ENCODE peak calls at places on chromosomes 2 and 18, in seven cellular contexts. One of them, this sample, is unnamed.
A peak's percentile ranks its signal among the peaks of the same experiment; 100 is the strongest.

GRCh38 chr2:127094509-127095366 is 12.2 kb downstream of the BIN1 start:
- DNase-seq in mesenchymal stem cell: peak; percentile 30
- DNase-seq in aorta: peak; percentile 62
- DNase-seq in GM12878: no peak
- DNase-seq in left ventricle myocardium inferior: no peak
- DNase-seq in lower lobe of right lung: peak; percentile 64
- DNase-seq in IMR-90: peak; percentile 33
- DNase-seq in this sample: peak; percentile 81

GRCh38 chr2:201890447-201890846 is 84.1 kb downstream of the CDK15 start:
- DNase-seq in mesenchymal stem cell: peak; percentile 50
- DNase-seq in aorta: no peak
- DNase-seq in GM12878: no peak
- DNase-seq in left ventricle myocardium inferior: no peak
- DNase-seq in lower lobe of right lung: no peak
- DNase-seq in IMR-90: peak; percentile 62
- DNase-seq in this sample: no peak

GRCh38 chr2:215356948-215357461 is 45.1 kb downstream of the ATIC start:
- DNase-seq in mesenchymal stem cell: no peak
- DNase-seq in aorta: no peak
- DNase-seq in GM12878: no peak
- DNase-seq in left ventricle myocardium inferior: no peak
- DNase-seq in lower lobe of right lung: no peak
- DNase-seq in IMR-90: peak; percentile 65
- DNase-seq in this sample: no peak

GRCh38 chr2:101277111-101277510 is 24.4 kb downstream of the CNOT11 start:
- DNase-seq in mesenchymal stem cell: no peak
- DNase-seq in aorta: no peak
- DNase-seq in GM12878: no peak
- DNase-seq in left ventricle myocardium inferior: no peak
- DNase-seq in lower lobe of right lung: peak; percentile 62
- DNase-seq in IMR-90: peak; percentile 49
- DNase-seq in this sample: no peak

GRCh38 chr2:231065966-231066365 is 9.3 kb downstream of the PSMD1 start:
- DNase-seq in mesenchymal stem cell: no peak
- DNase-seq in aorta: no peak
- DNase-seq in GM12878: no peak
- DNase-seq in left ventricle myocardium inferior: no peak
- DNase-seq in lower lobe of right lung: no peak
- DNase-seq in IMR-90: no peak
- DNase-seq in this sample: no peak

GRCh38 chr2:134736167-134736885 is 17.5 kb upstream of the TMEM163 start:
- DNase-seq in mesenchymal stem cell: peak; percentile 53
- DNase-seq in aorta: no peak
- DNase-seq in GM12878: no peak
- DNase-seq in left ventricle myocardium inferior: no peak
- DNase-seq in lower lobe of right lung: no peak
- DNase-seq in IMR-90: peak; percentile 50
- DNase-seq in this sample: no peak

GRCh38 chr18:3455938-3456685 is 6.1 kb downstream of the TGIF1 start:
- DNase-seq in mesenchymal stem cell: peak; percentile 82
- DNase-seq in aorta: no peak
- DNase-seq in GM12878: no peak
- DNase-seq in left ventricle myocardium inferior: no peak
- DNase-seq in lower lobe of right lung: no peak
- DNase-seq in IMR-90: peak; percentile 54
- DNase-seq in this sample: no peak

GRCh38 chr2:138071720-138072719 is 107.7 kb downstream of the HNMT start:
- DNase-seq in mesenchymal stem cell: peak; percentile 82
- DNase-seq in aorta: no peak
- DNase-seq in GM12878: no peak
- DNase-seq in left ventricle myocardium inferior: no peak
- DNase-seq in lower lobe of right lung: no peak
- DNase-seq in IMR-90: peak; percentile 43
- DNase-seq in this sample: no peak

GRCh38 chr18:59927246-59927825 is 27.5 kb downstream of the PMAIP1 start:
- DNase-seq in mesenchymal stem cell: no peak
- DNase-seq in aorta: no peak
- DNase-seq in GM12878: peak; percentile 98
- DNase-seq in left ventricle myocardium inferior: no peak
- DNase-seq in lower lobe of right lung: no peak
- DNase-seq in IMR-90: peak; percentile 66
- DNase-seq in this sample: no peak

GRCh38 chr2:109525836-109526235 is 87.9 kb downstream of the SEPTIN10 start:
- DNase-seq in mesenchymal stem cell: no peak
- DNase-seq in aorta: no peak
- DNase-seq in GM12878: no peak
- DNase-seq in left ventricle myocardium inferior: no peak
- DNase-seq in lower lobe of right lung: no peak
- DNase-seq in IMR-90: no peak
- DNase-seq in this sample: peak; percentile 16

GRCh38 chr2:240818543-240819403 is 1.2 kb downstream of the KIF1A start:
- DNase-seq in mesenchymal stem cell: no peak
- DNase-seq in aorta: no peak
- DNase-seq in GM12878: no peak
- DNase-seq in left ventricle myocardium inferior: peak; percentile 10
- DNase-seq in lower lobe of right lung: no peak
- DNase-seq in IMR-90: no peak
- DNase-seq in this sample: peak; percentile 92

GRCh38 chr18:33116376-33116775 is 324.1 kb downstream of the CCDC178 start:
- DNase-seq in mesenchymal stem cell: no peak
- DNase-seq in aorta: no peak
- DNase-seq in GM12878: no peak
- DNase-seq in left ventricle myocardium inferior: peak; percentile 7
- DNase-seq in lower lobe of right lung: peak; percentile 30
- DNase-seq in IMR-90: no peak
- DNase-seq in this sample: no peak

GRCh38 chr2:98586466-98587140 is 21.7 kb downstream of the COA5 start:
- DNase-seq in mesenchymal stem cell: no peak
- DNase-seq in aorta: no peak
- DNase-seq in GM12878: no peak
- DNase-seq in left ventricle myocardium inferior: no peak
- DNase-seq in lower lobe of right lung: no peak
- DNase-seq in IMR-90: no peak
- DNase-seq in this sample: no peak

GRCh38 chr18:48951448-48952286 is 902 bp upstream of the SMAD7 start:
- DNase-seq in mesenchymal stem cell: peak; percentile 94
- DNase-seq in aorta: peak; percentile 94
- DNase-seq in GM12878: no peak
- DNase-seq in left ventricle myocardium inferior: peak; percentile 88
- DNase-seq in lower lobe of right lung: peak; percentile 95
- DNase-seq in IMR-90: peak; percentile 86
- DNase-seq in this sample: peak; percentile 94

GRCh38 chr2:123771928-123772632 is 253.0 kb upstream of the CNTNAP5 start:
- DNase-seq in mesenchymal stem cell: peak; percentile 22
- DNase-seq in aorta: no peak
- DNase-seq in GM12878: no peak
- DNase-seq in left ventricle myocardium inferior: no peak
- DNase-seq in lower lobe of right lung: no peak
- DNase-seq in IMR-90: no peak
- DNase-seq in this sample: no peak

GRCh38 chr2:199261221-199261620 is 196.5 kb downstream of the SATB2 start:
- DNase-seq in mesenchymal stem cell: no peak
- DNase-seq in aorta: no peak
- DNase-seq in GM12878: no peak
- DNase-seq in left ventricle myocardium inferior: no peak
- DNase-seq in lower lobe of right lung: no peak
- DNase-seq in IMR-90: peak; percentile 47
- DNase-seq in this sample: no peak

GRCh38 chr2:173441222-173441621 is 86.5 kb downstream of the CDCA7 start:
- DNase-seq in mesenchymal stem cell: no peak
- DNase-seq in aorta: no peak
- DNase-seq in GM12878: no peak
- DNase-seq in left ventricle myocardium inferior: no peak
- DNase-seq in lower lobe of right lung: no peak
- DNase-seq in IMR-90: peak; percentile 17
- DNase-seq in this sample: no peak

GRCh38 chr2:191327484-191327883 is 82.3 kb downstream of the MYO1B start:
- DNase-seq in mesenchymal stem cell: no peak
- DNase-seq in aorta: no peak
- DNase-seq in GM12878: no peak
- DNase-seq in left ventricle myocardium inferior: no peak
- DNase-seq in lower lobe of right lung: no peak
- DNase-seq in IMR-90: no peak
- DNase-seq in this sample: no peak

GRCh38 chr2:64524604-64525322 is 635 bp downstream of the AFTPH start:
- DNase-seq in mesenchymal stem cell: peak; percentile 54
- DNase-seq in aorta: peak; percentile 59
- DNase-seq in GM12878: no peak
- DNase-seq in left ventricle myocardium inferior: no peak
- DNase-seq in lower lobe of right lung: no peak
- DNase-seq in IMR-90: peak; percentile 7
- DNase-seq in this sample: peak; percentile 75

GRCh38 chr2:118310878-118311442 is 222.7 kb downstream of the INSIG2 start:
- DNase-seq in mesenchymal stem cell: no peak
- DNase-seq in aorta: no peak
- DNase-seq in GM12878: no peak
- DNase-seq in left ventricle myocardium inferior: no peak
- DNase-seq in lower lobe of right lung: no peak
- DNase-seq in IMR-90: no peak
- DNase-seq in this sample: peak; percentile 77

GRCh38 chr2:9385841-9386240 is 37.5 kb downstream of the ITGB1BP1 start:
- DNase-seq in mesenchymal stem cell: no peak
- DNase-seq in aorta: no peak
- DNase-seq in GM12878: no peak
- DNase-seq in left ventricle myocardium inferior: no peak
- DNase-seq in lower lobe of right lung: no peak
- DNase-seq in IMR-90: no peak
- DNase-seq in this sample: no peak

GRCh38 chr2:219056176-219056895 is 4.4 kb downstream of the IHH start:
- DNase-seq in mesenchymal stem cell: no peak
- DNase-seq in aorta: no peak
- DNase-seq in GM12878: no peak
- DNase-seq in left ventricle myocardium inferior: no peak
- DNase-seq in lower lobe of right lung: no peak
- DNase-seq in IMR-90: no peak
- DNase-seq in this sample: no peak

GRCh38 chr2:219059375-219059724 is 1.4 kb downstream of the IHH start:
- DNase-seq in mesenchymal stem cell: no peak
- DNase-seq in aorta: no peak
- DNase-seq in GM12878: no peak
- DNase-seq in left ventricle myocardium inferior: no peak
- DNase-seq in lower lobe of right lung: no peak
- DNase-seq in IMR-90: no peak
- DNase-seq in this sample: no peak

GRCh38 chr2:219058541-219059374 is 2.0 kb downstream of the IHH start:
- DNase-seq in mesenchymal stem cell: no peak
- DNase-seq in aorta: peak; percentile 75
- DNase-seq in GM12878: no peak
- DNase-seq in left ventricle myocardium inferior: peak; percentile 50
- DNase-seq in lower lobe of right lung: peak; percentile 85
- DNase-seq in IMR-90: no peak
- DNase-seq in this sample: peak; percentile 82

GRCh38 chr2:219056896-219057708 is 3.6 kb downstream of the IHH start:
- DNase-seq in mesenchymal stem cell: no peak
- DNase-seq in aorta: no peak
- DNase-seq in GM12878: no peak
- DNase-seq in left ventricle myocardium inferior: no peak
- DNase-seq in lower lobe of right lung: no peak
- DNase-seq in IMR-90: no peak
- DNase-seq in this sample: peak; percentile 75

GRCh38 chr2:219057709-219058540 is 2.8 kb downstream of the IHH start:
- DNase-seq in mesenchymal stem cell: peak; percentile 57
- DNase-seq in aorta: peak; percentile 81
- DNase-seq in GM12878: no peak
- DNase-seq in left ventricle myocardium inferior: peak; percentile 73
- DNase-seq in lower lobe of right lung: peak; percentile 84
- DNase-seq in IMR-90: peak; percentile 56
- DNase-seq in this sample: peak; percentile 95
- H3K4me3 ChIP-seq in mesenchymal stem cell: peak overlapping the region; percentile 60
- H3K4me3 ChIP-seq in aorta: no peak overlapping the region
- H3K4me3 ChIP-seq in GM12878: no peak overlapping the region
- H3K4me3 ChIP-seq in left ventricle myocardium inferior: peak overlapping the region; percentile 44
- H3K4me3 ChIP-seq in lower lobe of right lung: peak overlapping the region; percentile 46
- H3K4me3 ChIP-seq in IMR-90: no peak overlapping the region
- H3K4me3 ChIP-seq in this sample: peak overlapping the region; percentile 12

DNA sequence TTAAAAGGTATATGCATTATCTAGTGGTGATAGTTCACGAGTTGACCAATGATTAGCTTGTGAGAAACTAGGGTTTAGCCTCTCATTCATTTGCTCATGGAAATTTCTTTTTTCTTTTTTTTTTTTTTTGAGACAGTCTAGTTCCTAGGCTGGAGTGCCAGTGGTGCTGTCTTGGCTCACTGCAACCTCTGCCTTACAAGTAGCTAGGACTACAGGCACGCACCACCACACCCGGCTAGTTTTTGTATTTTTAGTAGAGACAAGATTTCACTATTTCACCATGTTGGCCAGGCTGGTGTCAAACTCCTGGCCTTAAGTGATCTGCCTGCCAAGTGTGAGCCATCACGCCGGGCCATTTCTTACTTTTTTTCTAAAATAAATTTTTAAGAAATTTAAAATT is 14.0 kb downstream of the KDM3A start:
- DNase-seq in mesenchymal stem cell: no peak
- DNase-seq in aorta: no peak
- DNase-seq in GM12878: no peak
- DNase-seq in left ventricle myocardium inferior: no peak
- DNase-seq in lower lobe of right lung: no peak
- DNase-seq in IMR-90: no peak
- DNase-seq in this sample: no peak
- H3K36me3 ChIP-seq in mesenchymal stem cell: peaks cover 17% of the 10 kb centered on the region
- H3K36me3 ChIP-seq in aorta: peaks cover 3% of the 10 kb centered on the region
- H3K36me3 ChIP-seq in GM12878: peaks cover 58% of the 10 kb centered on the region
- H3K36me3 ChIP-seq in left ventricle myocardium inferior: peaks cover 93% of the 10 kb centered on the region
- H3K36me3 ChIP-seq in lower lobe of right lung: peaks cover 98% of the 10 kb centered on the region
- H3K36me3 ChIP-seq in IMR-90: peaks cover 47% of the 10 kb centered on the region
- H3K36me3 ChIP-seq in this sample: peaks cover 2% of the 10 kb centered on the region

GRCh38 chr2:232417489-232417888 is 10.8 kb downstream of the ALPG start:
- DNase-seq in mesenchymal stem cell: no peak
- DNase-seq in aorta: no peak
- DNase-seq in GM12878: no peak
- DNase-seq in left ventricle myocardium inferior: no peak
- DNase-seq in lower lobe of right lung: no peak
- DNase-seq in IMR-90: no peak
- DNase-seq in this sample: peak; percentile 46
- H3K27me3 ChIP-seq in mesenchymal stem cell: peaks cover 78% of the 10 kb centered on the region
- H3K27me3 ChIP-seq in aorta: no peaks in the 10 kb centered on the region
- H3K27me3 ChIP-seq in GM12878: peaks cover 11% of the 10 kb centered on the region
- H3K27me3 ChIP-seq in left ventricle myocardium inferior: peaks cover 100% of the 10 kb centered on the region
- H3K27me3 ChIP-seq in lower lobe of right lung: peaks cover 64% of the 10 kb centered on the region
- H3K27me3 ChIP-seq in IMR-90: peaks cover 87% of the 10 kb centered on the region
- H3K27me3 ChIP-seq in this sample: peaks cover 49% of the 10 kb centered on the region

DNA sequence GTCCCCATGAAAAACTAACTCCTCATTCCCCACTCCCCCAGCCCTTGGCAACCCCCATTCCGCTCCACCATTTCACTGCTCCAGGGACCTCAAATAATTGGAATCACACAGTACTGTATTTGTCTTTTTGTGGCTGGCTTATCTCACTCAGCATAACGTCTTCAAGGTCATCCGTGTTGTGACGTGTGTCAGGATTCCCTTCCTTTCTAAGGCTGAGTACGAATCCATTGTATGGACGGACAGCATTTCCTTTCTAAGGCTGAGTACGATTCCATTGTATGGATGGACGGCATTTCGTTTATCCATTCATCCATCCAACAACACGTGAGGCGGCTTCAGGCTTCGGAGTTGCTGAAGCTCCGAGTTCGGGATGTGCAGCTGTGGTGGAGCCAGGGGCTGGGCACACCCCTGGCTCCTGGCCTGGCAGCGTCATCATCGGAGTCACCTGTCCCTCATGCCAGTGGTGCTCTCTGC is 1.2 kb upstream of the ASB1 start:
- DNase-seq in mesenchymal stem cell: no peak
- DNase-seq in aorta: no peak
- DNase-seq in GM12878: no peak
- DNase-seq in left ventricle myocardium inferior: no peak
- DNase-seq in lower lobe of right lung: no peak
- DNase-seq in IMR-90: no peak
- DNase-seq in this sample: no peak
- H3K4me3 ChIP-seq in mesenchymal stem cell: peak overlapping the region; percentile 91
- H3K4me3 ChIP-seq in aorta: no peak overlapping the region
- H3K4me3 ChIP-seq in GM12878: peak overlapping the region; percentile 95
- H3K4me3 ChIP-seq in left ventricle myocardium inferior: peak overlapping the region; percentile 92
- H3K4me3 ChIP-seq in lower lobe of right lung: peak overlapping the region; percentile 92
- H3K4me3 ChIP-seq in IMR-90: no peak overlapping the region
- H3K4me3 ChIP-seq in this sample: peak overlapping the region; percentile 95

This sample was measured in H7.